ENCODE peak calls at places on chromosomes 6 and 20, in ten cellular contexts. O is tibial nerve, F is body of pancreas, E is stomach, L is testis, S is A549, T is heart left ventricle, W is K562, P is GM12878, H is IMR-90. V is an unnamed sample.

GRCh38 chr6:118283759-118284158 is 264.3 kb upstream of the PLN start:
- DNase-seq in O (no peak), F (peak), E (peak), L (peak), S (peak), T (peak), W (peak), P (no peak), H (peak), V (peak)

GRCh38 chr20:61117725-61118124 is 134.3 kb upstream of the CDH4 start:
- DNase-seq in O (no peak), F (no peak), E (no peak), L (no peak), S (peak), T (no peak), W (no peak), P (no peak), H (peak), V (no peak)

GRCh38 chr6:53986721-53987526 is 124.3 kb upstream of the MLIP start:
- DNase-seq in O (no peak), F (no peak), E (no peak), L (no peak), S (no peak), T (no peak), W (no peak), P (no peak), H (peak), V (no peak)

GRCh38 chr20:37686762-37687477 is 6.9 kb upstream of the CTNNBL1 start:
- DNase-seq in O (no peak), F (no peak), E (no peak), L (no peak), S (no peak), T (no peak), W (no peak), P (no peak), H (peak), V (no peak)

GRCh38 chr20:24144371-24144770 is 155.8 kb upstream of the GGTLC1 start:
- DNase-seq in O (no peak), F (no peak), E (no peak), L (no peak), S (no peak), T (no peak), W (no peak), P (no peak), H (no peak), V (no peak)

GRCh38 chr6:2651966-2652365 is 98.8 kb downstream of the MYLK4 start:
- DNase-seq in O (no peak), F (no peak), E (no peak), L (no peak), S (no peak), T (no peak), W (no peak), P (no peak), H (no peak), V (no peak)

GRCh38 chr20:31590717-31591225 is 14.3 kb upstream of the ID1 start:
- DNase-seq in O (no peak), F (no peak), E (no peak), L (no peak), S (no peak), T (no peak), W (no peak), P (no peak), H (no peak), V (no peak)

GRCh38 chr20:46065006-46065405 is 24.8 kb downstream of the NCOA5 start:
- DNase-seq in O (no peak), F (no peak), E (no peak), L (no peak), S (no peak), T (no peak), W (no peak), P (no peak), H (no peak), V (no peak)

GRCh38 chr20:58719971-58720371 is 27.4 kb downstream of the NPEPL1 start:
- DNase-seq in O (no peak), F (no peak), E (peak), L (no peak), S (no peak), T (no peak), W (no peak), P (no peak), H (no peak), V (no peak)

GRCh38 chr20:50073500-50073899 is 39.5 kb downstream of the UBE2V1 start:
- DNase-seq in O (no peak), F (no peak), E (no peak), L (no peak), S (no peak), T (peak), W (no peak), P (no peak), H (no peak), V (no peak)

GRCh38 chr6:161301338-161301737 is 27.5 kb upstream of the AGPAT4 start:
- DNase-seq in O (no peak), F (no peak), E (no peak), L (no peak), S (no peak), T (no peak), W (no peak), P (no peak), H (peak), V (peak)

DNA sequence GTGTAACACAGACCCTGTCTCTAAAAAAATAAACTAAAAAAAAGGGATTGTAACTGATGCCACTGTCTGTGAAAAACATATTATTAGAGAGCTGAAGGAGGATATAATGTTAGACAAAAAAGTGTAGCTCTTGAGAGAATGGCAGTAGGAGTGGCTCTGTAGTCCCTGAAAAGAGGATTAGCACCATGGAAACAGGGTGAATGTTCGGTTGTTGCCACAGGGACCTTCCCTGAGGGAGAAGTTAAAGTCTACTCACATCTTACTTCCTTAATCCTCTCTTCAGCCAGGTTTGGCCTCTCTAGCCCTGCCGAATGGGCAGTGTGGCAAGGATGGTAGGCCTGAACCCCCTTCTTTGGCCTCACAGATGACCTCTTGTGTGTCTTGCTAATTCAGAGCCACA is 12.1 kb downstream of the SCAND1 start:
- DNase-seq in O (no peak), F (no peak), E (no peak), L (no peak), S (no peak), T (no peak), W (no peak), P (no peak), H (no peak), V (no peak)
- H3K4me3 ChIP-seq in O (no peak), F (no peak), E (no peak), L (no peak), S (no peak), T (no peak), W (no peak), P (no peak), H (no peak), V (no peak)

GRCh38 chr6:44161997-44162338 is 3.3 kb downstream of the CAPN11 start:
- DNase-seq in O (no peak), F (no peak), E (no peak), L (no peak), S (no peak), T (no peak), W (peak), P (no peak), H (peak), V (no peak)
- TF ChIP-seq POLR2A in O (no peak), F (no peak), E (no peak), L (no peak), S (no peak), T (no peak), W (no peak), P (no peak), H (no peak), V (no peak)

GRCh38 chr6:165987483-165988305 is 180.0 kb downstream of the TBXT start:
- DNase-seq in O (no peak), F (peak), E (peak), L (peak), S (peak), T (peak), W (no peak), P (no peak), H (peak), V (peak)

GRCh38 chr6:165988306-165988756 is 179.3 kb downstream of the TBXT start:
- DNase-seq in O (no peak), F (no peak), E (no peak), L (no peak), S (no peak), T (no peak), W (no peak), P (no peak), H (no peak), V (no peak)

GRCh38 chr6:165986647-165987482 is 180.8 kb downstream of the TBXT start:
- DNase-seq in O (no peak), F (no peak), E (no peak), L (no peak), S (no peak), T (no peak), W (no peak), P (no peak), H (peak), V (no peak)

GRCh38 chr6:165990216-165990615 is 177.4 kb downstream of the TBXT start:
- DNase-seq in O (no peak), F (no peak), E (no peak), L (no peak), S (no peak), T (no peak), W (no peak), P (no peak), H (no peak), V (no peak)

DNA sequence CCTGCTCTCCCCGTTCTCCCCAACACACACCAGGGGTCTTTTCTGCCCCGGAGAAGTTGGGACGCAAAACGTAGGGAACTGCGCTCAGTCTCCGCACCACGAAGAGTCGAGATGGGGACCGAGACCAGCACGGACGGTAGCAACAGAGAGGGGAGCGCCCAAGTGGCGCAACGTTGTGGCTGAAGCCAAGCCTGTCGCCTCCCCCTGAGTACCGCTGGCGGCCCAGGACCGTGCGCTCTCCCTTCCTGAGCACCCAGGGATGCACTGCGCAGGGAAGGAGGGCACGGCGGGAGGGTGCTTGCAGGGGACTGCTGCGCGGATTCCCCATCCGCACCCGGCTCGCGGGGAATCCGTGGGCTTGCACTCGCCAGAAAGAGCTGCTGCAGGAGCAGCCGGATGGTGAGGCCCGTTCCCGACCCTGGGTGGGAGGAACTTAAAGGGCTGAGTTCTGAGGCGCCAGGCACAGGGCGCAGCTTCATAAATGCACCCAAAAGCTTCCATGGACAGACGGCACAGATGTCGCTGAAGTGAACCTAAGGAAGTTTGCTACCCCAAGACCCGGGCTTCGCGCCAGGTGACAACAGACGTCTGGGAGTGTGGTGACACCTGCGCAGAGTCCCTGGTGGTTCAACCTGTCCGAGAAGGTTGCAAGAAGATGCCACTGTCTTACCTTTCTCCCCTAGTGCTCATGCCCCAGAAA is 178.7 kb downstream of the TBXT start:
- DNase-seq in O (no peak), F (no peak), E (no peak), L (no peak), S (no peak), T (no peak), W (no peak), P (no peak), H (no peak), V (no peak)
- H3K4me3 ChIP-seq in O (peak), F (no peak), E (peak), L (peak), S (peak), T (peak), W (no peak), P (no peak), H (peak), V (peak)

GRCh38 chr6:30750379-30750668 is 6.0 kb upstream of the IER3 start:
- DNase-seq in O (no peak), F (no peak), E (no peak), L (no peak), S (no peak), T (no peak), W (no peak), P (no peak), H (no peak), V (no peak)

GRCh38 chr6:30749554-30750378 is 5.4 kb upstream of the IER3 start:
- DNase-seq in O (no peak), F (peak), E (peak), L (no peak), S (no peak), T (no peak), W (no peak), P (no peak), H (no peak), V (no peak)

GRCh38 chr6:30754631-30755030 is 10.3 kb upstream of the IER3 start:
- DNase-seq in O (no peak), F (no peak), E (no peak), L (no peak), S (no peak), T (no peak), W (no peak), P (no peak), H (peak), V (no peak)

GRCh38 chr6:30748851-30749540 is 4.6 kb upstream of the IER3 start:
- DNase-seq in O (no peak), F (no peak), E (no peak), L (no peak), S (no peak), T (no peak), W (no peak), P (no peak), H (peak), V (no peak)

DNA sequence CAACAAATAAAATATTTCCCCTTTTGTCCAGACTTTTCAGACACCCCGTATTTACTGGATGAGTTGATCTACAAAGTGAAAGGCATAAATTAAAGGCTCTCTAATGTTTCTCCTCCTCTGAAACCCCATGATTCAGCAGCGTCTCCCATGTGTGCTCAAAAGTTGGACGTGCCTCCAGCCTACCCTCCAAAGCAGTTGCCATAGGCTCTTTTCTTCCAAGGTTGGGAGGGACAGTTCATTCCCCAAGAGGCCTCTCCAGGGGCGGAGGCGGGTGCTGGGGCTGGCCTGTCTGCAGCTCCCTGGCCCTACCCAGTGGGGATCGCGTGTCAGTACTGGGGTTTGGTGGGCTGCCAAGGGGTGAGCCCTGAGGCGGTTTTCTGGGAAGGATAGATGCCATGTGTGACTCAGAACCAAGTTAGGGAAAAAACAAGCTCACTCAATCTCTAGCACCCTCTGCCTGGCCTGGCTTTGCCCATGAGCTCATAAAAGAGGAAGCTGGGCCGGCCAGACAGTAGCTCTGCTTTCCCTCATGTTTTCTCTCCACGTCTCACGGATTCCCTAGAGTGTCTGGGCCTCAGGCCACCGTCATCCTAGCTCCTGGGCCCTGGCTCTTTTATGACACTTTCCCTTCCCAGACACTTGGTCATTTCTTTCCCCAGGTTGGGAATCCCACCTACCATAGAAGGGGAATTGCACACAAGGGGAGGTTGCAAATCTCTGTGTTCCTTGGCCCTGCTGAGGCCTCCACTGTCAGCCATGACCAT is 8.0 kb upstream of the IER3 start:
- DNase-seq in O (peak), F (peak), E (peak), L (peak), S (peak), T (peak), W (no peak), P (no peak), H (peak), V (peak)
- TF ChIP-seq POLR2A in O (no peak), F (no peak), E (no peak), L (no peak), S (no peak), T (peak), W (no peak), P (no peak), H (peak), V (peak)